ENCODE peak calls at places on chromosomes 2 and 18, in ten cellular contexts. Y is IMR-90, R is spleen, Q is AG10803, G is upper lobe of left lung, P is astrocyte of the spinal cord, T is left lung, Z is neuronal stem cell, A is AG09309, M is SJSA1. D is an unnamed sample.

GRCh38 chr18:25805323-25805722 is 285.1 kb downstream of the SS18 start:
- DNase-seq in Y (peak), R (no peak), Q (peak), G (no peak), P (peak), T (no peak), Z (no peak), A (peak), M (peak), D (no peak)

GRCh38 chr2:122168799-122169198 is 413.3 kb downstream of the TSN start:
- DNase-seq in Y (no peak), R (no peak), Q (no peak), G (no peak), P (no peak), T (no peak), Z (no peak), A (no peak), M (no peak), D (no peak)

GRCh38 chr2:219277703-219278654 is 1.2 kb upstream of the DNAJB2 start:
- DNase-seq in Y (peak), R (peak), Q (peak), G (peak), P (peak), T (peak), Z (peak), A (no peak), M (peak), D (peak)

GRCh38 chr2:58515827-58516574 is 274.9 kb upstream of the FANCL start:
- DNase-seq in Y (no peak), R (no peak), Q (peak), G (no peak), P (no peak), T (no peak), Z (no peak), A (no peak), M (no peak), D (no peak)

GRCh38 chr18:72470391-72470790 is 73.8 kb downstream of the CBLN2 start:
- DNase-seq in Y (no peak), R (no peak), Q (peak), G (no peak), P (peak), T (no peak), Z (no peak), A (no peak), M (no peak), D (no peak)

GRCh38 chr2:1518501-1518821 is 105.2 kb downstream of the TPO start:
- DNase-seq in Y (no peak), R (no peak), Q (no peak), G (no peak), P (no peak), T (no peak), Z (no peak), A (no peak), M (no peak), D (no peak)

GRCh38 chr2:230155359-230155758 is 64.4 kb downstream of the SP110 start:
- DNase-seq in Y (no peak), R (no peak), Q (no peak), G (no peak), P (no peak), T (no peak), Z (no peak), A (no peak), M (no peak), D (no peak)

GRCh38 chr2:227228061-227228667 is 63.7 kb downstream of the COL4A3 start:
- DNase-seq in Y (no peak), R (no peak), Q (peak), G (peak), P (no peak), T (peak), Z (no peak), A (no peak), M (no peak), D (no peak)

GRCh38 chr18:22637787-22638186 is 220.1 kb upstream of the CTAGE1 start:
- DNase-seq in Y (peak), R (no peak), Q (peak), G (no peak), P (peak), T (no peak), Z (no peak), A (peak), M (no peak), D (no peak)

GRCh38 chr18:23550898-23551297 is 35.4 kb downstream of the NPC1 start:
- DNase-seq in Y (no peak), R (no peak), Q (no peak), G (no peak), P (no peak), T (no peak), Z (no peak), A (no peak), M (no peak), D (no peak)

GRCh38 chr18:74222710-74223497 is 68.9 kb downstream of the CYB5A start:
- DNase-seq in Y (no peak), R (no peak), Q (no peak), G (no peak), P (no peak), T (no peak), Z (no peak), A (no peak), M (no peak), D (no peak)

GRCh38 chr18:74226156-74226555 is 65.6 kb downstream of the CYB5A start:
- DNase-seq in Y (no peak), R (no peak), Q (no peak), G (no peak), P (no peak), T (no peak), Z (no peak), A (no peak), M (no peak), D (no peak)

GRCh38 chr18:74226666-74227065 is 65.1 kb downstream of the CYB5A start:
- DNase-seq in Y (no peak), R (no peak), Q (no peak), G (no peak), P (no peak), T (no peak), Z (no peak), A (no peak), M (no peak), D (no peak)

GRCh38 chr18:74228312-74228711 is 63.5 kb downstream of the CYB5A start:
- DNase-seq in Y (no peak), R (no peak), Q (no peak), G (no peak), P (no peak), T (no peak), Z (no peak), A (no peak), M (no peak), D (no peak)

DNA sequence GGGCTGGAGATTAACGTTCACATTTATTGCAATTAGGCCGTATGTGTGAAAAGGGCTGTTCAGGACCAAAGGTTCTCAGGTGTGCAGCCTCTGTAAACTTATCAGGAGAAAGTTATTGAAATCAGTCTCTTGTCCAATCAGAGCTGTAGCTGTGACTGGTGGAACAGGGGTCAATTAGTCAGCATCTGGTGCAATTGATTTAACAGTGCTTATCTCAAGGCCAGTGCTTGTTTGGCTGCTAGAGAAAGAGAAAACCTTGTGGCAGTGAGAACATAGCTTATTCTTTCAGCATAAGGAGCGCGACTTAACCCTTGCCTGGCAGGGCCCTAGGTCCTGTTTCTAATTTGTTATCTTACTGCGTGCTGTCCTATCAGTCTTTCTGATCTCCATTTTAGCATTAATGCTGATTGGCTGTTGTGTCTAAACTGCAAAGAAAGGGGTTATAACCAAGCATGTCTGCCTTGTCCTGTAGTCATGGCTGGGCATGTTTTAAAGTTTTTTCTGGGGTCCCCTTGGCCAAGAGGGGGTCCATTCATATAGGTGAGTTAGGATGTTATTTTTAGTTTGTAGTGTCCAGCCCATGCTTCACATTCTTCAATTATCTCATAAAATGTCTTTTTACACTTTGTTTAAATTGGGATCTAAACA is 66.4 kb downstream of the CYB5A start:
- DNase-seq in Y (peak), R (no peak), Q (no peak), G (no peak), P (no peak), T (no peak), Z (no peak), A (no peak), M (no peak), D (no peak)
- H3K4me3 ChIP-seq in Y (no peak), R (no peak), Q (no peak), G (no peak), P (no peak), T (no peak), Z (no peak), A (no peak), M (no peak), D (no peak)

GRCh38 chr2:205660521-205661124 is 21.7 kb upstream of the NRP2 start:
- DNase-seq in Y (peak), R (no peak), Q (peak), G (no peak), P (peak), T (no peak), Z (no peak), A (peak), M (peak), D (no peak)
- H3K4me3 ChIP-seq in Y (no peak), R (no peak), Q (no peak), G (no peak), P (no peak), T (no peak), Z (no peak), A (no peak), M (no peak), D (no peak)

GRCh38 chr2:192578780-192579179 is 384.0 kb upstream of the TMEFF2 start:
- DNase-seq in Y (no peak), R (no peak), Q (no peak), G (no peak), P (no peak), T (no peak), Z (no peak), A (no peak), M (no peak), D (no peak)

GRCh38 chr2:192574552-192574951 is 379.8 kb upstream of the TMEFF2 start:
- DNase-seq in Y (no peak), R (no peak), Q (no peak), G (no peak), P (no peak), T (no peak), Z (no peak), A (no peak), M (no peak), D (no peak)

GRCh38 chr2:192585418-192585817 is 390.7 kb upstream of the TMEFF2 start:
- DNase-seq in Y (no peak), R (no peak), Q (no peak), G (no peak), P (peak), T (no peak), Z (no peak), A (no peak), M (no peak), D (no peak)

DNA sequence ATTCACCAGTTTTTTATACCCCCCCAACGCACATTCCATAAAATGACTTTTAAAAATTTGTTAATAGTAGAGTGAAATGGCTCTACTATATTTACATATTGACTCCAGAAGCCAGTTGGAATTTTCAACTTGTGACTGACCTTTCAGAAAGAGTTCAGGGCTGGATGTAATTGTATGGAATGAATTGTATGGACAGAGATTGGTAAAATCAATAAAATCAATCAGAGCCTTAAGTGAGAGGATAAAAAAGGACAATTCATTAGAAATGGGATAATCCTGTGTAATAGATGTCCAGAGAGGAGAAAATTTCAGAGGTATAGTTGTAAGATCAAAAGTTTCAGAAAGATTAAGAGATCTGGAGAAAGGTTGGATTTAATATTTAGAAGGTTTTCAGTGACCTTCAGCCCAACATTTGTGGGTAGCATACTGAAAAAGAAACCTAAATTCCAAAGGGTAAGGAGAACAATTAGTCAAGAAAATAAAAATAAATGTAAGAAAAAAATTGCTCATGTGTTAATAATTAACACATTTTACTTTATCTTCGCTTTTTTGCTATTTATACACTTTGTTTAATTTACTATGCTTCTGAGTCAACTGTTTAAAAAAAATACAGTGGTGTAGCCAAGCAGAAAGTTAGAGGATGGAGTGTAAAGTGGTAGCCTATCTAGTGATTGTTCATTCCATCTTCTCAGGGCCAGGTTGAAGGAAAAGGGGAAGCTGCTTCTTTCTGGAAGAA is 385.4 kb upstream of the TMEFF2 start:
- DNase-seq in Y (no peak), R (no peak), Q (no peak), G (no peak), P (no peak), T (no peak), Z (no peak), A (no peak), M (no peak), D (no peak)
- H3K4me3 ChIP-seq in Y (no peak), R (no peak), Q (no peak), G (no peak), P (no peak), T (no peak), Z (no peak), A (no peak), M (no peak), D (no peak)

GRCh38 chr2:348517-348916 is 60.6 kb upstream of the ALKAL2 start:
- DNase-seq in Y (no peak), R (no peak), Q (no peak), G (no peak), P (peak), T (no peak), Z (no peak), A (no peak), M (no peak), D (no peak)

GRCh38 chr2:341017-341542 is 53.2 kb upstream of the ALKAL2 start:
- DNase-seq in Y (no peak), R (no peak), Q (no peak), G (no peak), P (no peak), T (no peak), Z (no peak), A (no peak), M (no peak), D (no peak)

GRCh38 chr2:341912-342311 is 54.0 kb upstream of the ALKAL2 start:
- DNase-seq in Y (no peak), R (no peak), Q (no peak), G (no peak), P (no peak), T (no peak), Z (no peak), A (no peak), M (no peak), D (no peak)

GRCh38 chr2:344811-345210 is 56.9 kb upstream of the ALKAL2 start:
- DNase-seq in Y (no peak), R (no peak), Q (no peak), G (no peak), P (no peak), T (no peak), Z (no peak), A (no peak), M (no peak), D (no peak)

GRCh38 chr2:343355-343754 is 55.5 kb upstream of the ALKAL2 start:
- DNase-seq in Y (no peak), R (no peak), Q (no peak), G (no peak), P (no peak), T (no peak), Z (no peak), A (no peak), M (no peak), D (no peak)
- H3K4me3 ChIP-seq in Y (no peak), R (no peak), Q (no peak), G (no peak), P (no peak), T (no peak), Z (no peak), A (no peak), M (no peak), D (no peak)

DNA sequence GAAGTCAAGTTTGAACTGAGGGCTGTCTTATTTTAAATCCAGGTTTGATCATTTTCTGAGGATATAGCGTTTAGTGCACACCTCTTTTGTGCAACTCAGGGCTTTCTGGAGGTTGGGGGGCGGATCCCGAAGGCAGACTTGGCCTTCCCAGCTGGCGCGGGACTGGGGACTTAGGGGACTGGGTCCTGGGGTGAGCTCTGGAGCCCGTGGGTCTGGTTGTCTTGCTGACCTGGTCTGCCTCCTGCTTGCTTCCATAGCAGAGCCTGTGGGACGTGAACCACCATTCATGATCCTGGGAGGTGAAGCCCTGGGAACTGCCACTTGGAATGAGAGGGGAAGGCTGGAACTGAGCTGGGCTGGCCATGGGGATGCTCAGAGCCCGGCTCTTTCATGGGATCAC is 63.1 kb downstream of the AGAP1 start:
- DNase-seq in Y (no peak), R (no peak), Q (no peak), G (no peak), P (no peak), T (no peak), Z (no peak), A (no peak), M (no peak), D (no peak)
- H3K4me3 ChIP-seq in Y (no peak), R (no peak), Q (no peak), G (no peak), P (no peak), T (no peak), Z (no peak), A (no peak), M (no peak), D (no peak)

D was measured in aorta.